ENCODE peak calls at places on chromosomes 2 and 18, in six cellular contexts. One of them, this sample, is unnamed. For H3K4me1, the result is how much of the 10 kb centered on the place peaks cover.

GRCh38 chr2:39216495-39217191 is 27.1 kb downstream of the CDKL4 start:
- DNase-seq in A549: no peak
- DNase-seq in pancreas: no peak
- DNase-seq in tibial nerve: no peak
- DNase-seq in heart left ventricle: no peak
- DNase-seq in IMR-90: no peak
- DNase-seq in this sample: peak

GRCh38 chr18:29147944-29148343 is 971.0 kb upstream of the CDH2 start:
- DNase-seq in A549: no peak
- DNase-seq in pancreas: no peak
- DNase-seq in tibial nerve: no peak
- DNase-seq in heart left ventricle: no peak
- DNase-seq in IMR-90: peak
- DNase-seq in this sample: no peak

GRCh38 chr2:25714740-25715139 is 41.4 kb upstream of the DTNB start:
- DNase-seq in A549: peak
- DNase-seq in pancreas: no peak
- DNase-seq in tibial nerve: no peak
- DNase-seq in heart left ventricle: no peak
- DNase-seq in IMR-90: peak
- DNase-seq in this sample: peak

GRCh38 chr18:61635901-61636528 is 256.8 kb downstream of the RNF152 start:
- DNase-seq in A549: no peak
- DNase-seq in pancreas: peak
- DNase-seq in tibial nerve: peak
- DNase-seq in heart left ventricle: peak
- DNase-seq in IMR-90: peak
- DNase-seq in this sample: peak

GRCh38 chr2:222797871-222798270 is 63.0 kb upstream of the ACSL3 start:
- DNase-seq in A549: no peak
- DNase-seq in pancreas: no peak
- DNase-seq in tibial nerve: no peak
- DNase-seq in heart left ventricle: no peak
- DNase-seq in IMR-90: no peak
- DNase-seq in this sample: no peak

GRCh38 chr18:27599202-27599829 is 414.2 kb upstream of the CHST9 start:
- DNase-seq in A549: peak
- DNase-seq in pancreas: peak
- DNase-seq in tibial nerve: peak
- DNase-seq in heart left ventricle: peak
- DNase-seq in IMR-90: peak
- DNase-seq in this sample: peak

GRCh38 chr2:136207665-136208064 is 89.7 kb upstream of the CXCR4 start:
- DNase-seq in A549: no peak
- DNase-seq in pancreas: no peak
- DNase-seq in tibial nerve: no peak
- DNase-seq in heart left ventricle: no peak
- DNase-seq in IMR-90: no peak
- DNase-seq in this sample: no peak

GRCh38 chr2:169276045-169276444 is 86.3 kb downstream of the LRP2 start:
- DNase-seq in A549: no peak
- DNase-seq in pancreas: no peak
- DNase-seq in tibial nerve: no peak
- DNase-seq in heart left ventricle: no peak
- DNase-seq in IMR-90: no peak
- DNase-seq in this sample: peak

GRCh38 chr2:63051795-63052333 is 1.2 kb downstream of the OTX1 start:
- DNase-seq in A549: no peak
- DNase-seq in pancreas: no peak
- DNase-seq in tibial nerve: no peak
- DNase-seq in heart left ventricle: no peak
- DNase-seq in IMR-90: no peak
- DNase-seq in this sample: no peak

GRCh38 chr2:64615844-64616536 is 37.7 kb downstream of the SERTAD2 start:
- DNase-seq in A549: no peak
- DNase-seq in pancreas: no peak
- DNase-seq in tibial nerve: no peak
- DNase-seq in heart left ventricle: no peak
- DNase-seq in IMR-90: no peak
- DNase-seq in this sample: no peak

GRCh38 chr2:240551288-240551687 is 6.5 kb downstream of the ANKMY1 start:
- DNase-seq in A549: no peak
- DNase-seq in pancreas: no peak
- DNase-seq in tibial nerve: no peak
- DNase-seq in heart left ventricle: no peak
- DNase-seq in IMR-90: no peak
- DNase-seq in this sample: no peak

GRCh38 chr2:105143467-105144127 is 97.9 kb upstream of the GPR45 start:
- DNase-seq in A549: no peak
- DNase-seq in pancreas: no peak
- DNase-seq in tibial nerve: no peak
- DNase-seq in heart left ventricle: no peak
- DNase-seq in IMR-90: no peak
- DNase-seq in this sample: no peak

DNA sequence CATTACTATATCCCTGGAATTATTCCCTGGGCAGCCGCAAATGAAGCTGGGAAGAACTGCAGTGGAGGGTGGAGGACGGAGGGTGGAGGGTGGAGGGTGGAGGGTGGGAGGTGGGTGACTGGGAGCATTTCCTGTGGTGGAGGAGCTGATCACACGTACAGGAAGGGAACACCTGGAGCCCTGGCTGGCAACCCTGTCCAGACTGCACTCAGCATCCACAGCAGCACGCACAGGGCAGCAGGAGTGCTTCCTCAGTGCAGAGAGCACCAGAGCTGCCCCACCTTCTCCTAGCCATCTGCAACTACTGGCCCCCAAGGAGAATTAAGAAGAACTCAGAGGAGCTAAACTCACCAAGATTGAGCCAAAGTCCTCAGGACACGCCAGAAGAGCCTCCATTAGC is 249.9 kb downstream of the EIPR1 start:
- DNase-seq in A549: no peak
- DNase-seq in pancreas: no peak
- DNase-seq in tibial nerve: no peak
- DNase-seq in heart left ventricle: no peak
- DNase-seq in IMR-90: no peak
- DNase-seq in this sample: no peak
- H3K4me1 ChIP-seq in A549: under half
- H3K4me1 ChIP-seq in pancreas: under half
- H3K4me1 ChIP-seq in tibial nerve: under half
- H3K4me1 ChIP-seq in heart left ventricle: under half
- H3K4me1 ChIP-seq in IMR-90: under half
- H3K4me1 ChIP-seq in this sample: under half

GRCh38 chr18:3248062-3248669 is 565 bp downstream of the MYL12A start:
- DNase-seq in A549: no peak
- DNase-seq in pancreas: no peak
- DNase-seq in tibial nerve: peak
- DNase-seq in heart left ventricle: peak
- DNase-seq in IMR-90: peak
- DNase-seq in this sample: no peak
- H3K4me1 ChIP-seq in A549: under half
- H3K4me1 ChIP-seq in pancreas: under half
- H3K4me1 ChIP-seq in tibial nerve: under half
- H3K4me1 ChIP-seq in heart left ventricle: under half
- H3K4me1 ChIP-seq in IMR-90: under half
- H3K4me1 ChIP-seq in this sample: under half

GRCh38 chr18:77077836-77078456 is 54.6 kb downstream of the MBP start:
- DNase-seq in A549: no peak
- DNase-seq in pancreas: no peak
- DNase-seq in tibial nerve: no peak
- DNase-seq in heart left ventricle: no peak
- DNase-seq in IMR-90: peak
- DNase-seq in this sample: no peak
- H3K4me1 ChIP-seq in A549: half or more
- H3K4me1 ChIP-seq in pancreas: under half
- H3K4me1 ChIP-seq in tibial nerve: under half
- H3K4me1 ChIP-seq in heart left ventricle: under half
- H3K4me1 ChIP-seq in IMR-90: under half
- H3K4me1 ChIP-seq in this sample: under half

GRCh38 chr2:233270366-233270765 is 18.9 kb downstream of the ATG16L1 start:
- DNase-seq in A549: no peak
- DNase-seq in pancreas: no peak
- DNase-seq in tibial nerve: no peak
- DNase-seq in heart left ventricle: no peak
- DNase-seq in IMR-90: no peak
- DNase-seq in this sample: peak
- H3K4me1 ChIP-seq in A549: under half
- H3K4me1 ChIP-seq in pancreas: under half
- H3K4me1 ChIP-seq in tibial nerve: under half
- H3K4me1 ChIP-seq in heart left ventricle: under half
- H3K4me1 ChIP-seq in IMR-90: under half
- H3K4me1 ChIP-seq in this sample: under half

GRCh38 chr2:31239842-31240198 is 5.9 kb downstream of the EHD3 start:
- DNase-seq in A549: no peak
- DNase-seq in pancreas: no peak
- DNase-seq in tibial nerve: peak
- DNase-seq in heart left ventricle: peak
- DNase-seq in IMR-90: peak
- DNase-seq in this sample: no peak
- H3K4me1 ChIP-seq in A549: under half
- H3K4me1 ChIP-seq in pancreas: under half
- H3K4me1 ChIP-seq in tibial nerve: under half
- H3K4me1 ChIP-seq in heart left ventricle: under half
- H3K4me1 ChIP-seq in IMR-90: under half
- H3K4me1 ChIP-seq in this sample: under half

GRCh38 chr18:44723973-44724778 is 43.5 kb downstream of the SETBP1 start:
- DNase-seq in A549: no peak
- DNase-seq in pancreas: no peak
- DNase-seq in tibial nerve: no peak
- DNase-seq in heart left ventricle: no peak
- DNase-seq in IMR-90: no peak
- DNase-seq in this sample: no peak
- H3K4me1 ChIP-seq in A549: under half
- H3K4me1 ChIP-seq in pancreas: under half
- H3K4me1 ChIP-seq in tibial nerve: under half
- H3K4me1 ChIP-seq in heart left ventricle: under half
- H3K4me1 ChIP-seq in IMR-90: under half
- H3K4me1 ChIP-seq in this sample: under half

DNA sequence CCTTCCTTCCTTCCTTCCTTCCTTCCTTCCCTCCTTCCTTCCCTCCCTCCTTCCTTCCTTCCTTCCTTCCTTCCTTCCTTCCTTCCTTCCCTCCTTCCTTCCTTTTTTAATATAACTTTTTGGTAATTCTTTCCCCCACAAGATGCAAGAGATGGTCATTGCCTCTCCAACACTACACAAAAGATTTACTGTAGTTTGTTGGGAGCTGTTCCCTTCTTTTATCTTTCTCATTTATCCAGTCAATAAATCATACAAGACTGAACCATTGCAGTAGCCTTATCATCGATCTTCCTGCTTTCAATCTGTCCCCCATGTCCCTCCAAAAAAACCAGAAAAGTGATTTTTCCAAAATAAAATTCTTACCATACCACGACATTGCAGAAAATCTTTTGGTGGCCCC is 8.2 kb downstream of the APCDD1 start:
- DNase-seq in A549: no peak
- DNase-seq in pancreas: no peak
- DNase-seq in tibial nerve: no peak
- DNase-seq in heart left ventricle: no peak
- DNase-seq in IMR-90: no peak
- DNase-seq in this sample: no peak
- H3K4me1 ChIP-seq in A549: under half
- H3K4me1 ChIP-seq in pancreas: under half
- H3K4me1 ChIP-seq in tibial nerve: under half
- H3K4me1 ChIP-seq in heart left ventricle: under half
- H3K4me1 ChIP-seq in IMR-90: under half
- H3K4me1 ChIP-seq in this sample: under half

DNA sequence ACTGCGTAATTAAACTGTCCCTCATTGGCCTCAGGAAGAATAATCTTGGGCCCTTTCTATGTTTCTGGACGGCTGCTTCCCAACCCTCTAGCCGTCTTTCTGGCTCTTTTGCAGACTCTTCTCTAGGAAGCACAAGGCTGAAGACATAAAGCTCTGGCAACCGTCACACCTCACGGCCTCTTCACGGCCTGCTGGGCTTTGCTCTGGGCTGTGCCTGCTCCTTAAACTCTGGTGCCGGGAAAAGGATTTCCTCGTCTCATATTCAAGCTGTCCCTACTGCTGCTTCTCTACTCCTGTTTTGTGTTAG is 36.0 kb upstream of the WIPF1 start:
- DNase-seq in A549: no peak
- DNase-seq in pancreas: no peak
- DNase-seq in tibial nerve: no peak
- DNase-seq in heart left ventricle: no peak
- DNase-seq in IMR-90: no peak
- DNase-seq in this sample: no peak
- H3K4me1 ChIP-seq in A549: under half
- H3K4me1 ChIP-seq in pancreas: under half
- H3K4me1 ChIP-seq in tibial nerve: under half
- H3K4me1 ChIP-seq in heart left ventricle: under half
- H3K4me1 ChIP-seq in IMR-90: under half
- H3K4me1 ChIP-seq in this sample: under half

DNA sequence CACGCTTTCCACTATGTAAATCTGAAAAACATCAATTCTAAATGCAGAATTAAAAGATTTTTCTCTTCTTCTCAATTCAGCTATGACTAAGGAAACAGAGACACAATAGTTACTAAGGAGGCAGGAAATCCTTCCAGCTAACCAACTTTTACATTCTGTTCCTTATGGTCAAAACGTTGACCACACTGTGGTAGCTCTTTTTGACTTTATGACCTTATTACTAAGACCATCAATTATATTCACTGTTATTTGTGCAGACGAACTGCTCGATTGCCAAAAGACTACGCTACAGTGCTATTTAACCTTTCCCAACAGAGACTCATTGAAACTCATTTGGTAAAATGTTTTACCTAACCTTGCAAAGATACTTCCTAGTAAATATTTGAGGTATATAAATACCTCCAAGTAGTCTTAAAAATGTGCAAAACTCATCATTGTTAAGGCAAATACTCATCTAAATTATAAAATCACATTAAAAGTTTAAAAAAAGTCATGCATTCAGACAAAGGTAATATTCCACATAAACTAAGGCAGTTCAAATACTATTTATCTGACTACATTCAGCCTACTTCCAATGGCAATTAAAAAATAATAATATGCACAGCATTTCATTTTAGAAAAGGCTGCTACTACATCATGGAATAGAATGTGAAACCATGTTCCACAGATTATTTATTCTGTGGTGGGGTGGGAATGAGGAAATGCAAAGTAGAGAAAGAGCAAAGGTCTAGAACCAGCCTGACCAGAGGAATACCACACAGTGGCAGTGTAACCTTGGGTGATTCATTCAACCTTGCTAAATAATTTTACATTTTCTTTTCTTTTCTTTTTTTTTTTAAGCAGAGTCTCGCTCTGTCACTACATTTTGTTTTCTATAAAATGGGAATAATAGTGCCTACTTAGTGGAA is 139.8 kb downstream of the THADA start:
- DNase-seq in A549: no peak
- DNase-seq in pancreas: no peak
- DNase-seq in tibial nerve: no peak
- DNase-seq in heart left ventricle: no peak
- DNase-seq in IMR-90: peak
- DNase-seq in this sample: peak
- H3K4me1 ChIP-seq in A549: half or more
- H3K4me1 ChIP-seq in pancreas: under half
- H3K4me1 ChIP-seq in tibial nerve: under half
- H3K4me1 ChIP-seq in heart left ventricle: under half
- H3K4me1 ChIP-seq in IMR-90: under half
- H3K4me1 ChIP-seq in this sample: under half

GRCh38 chr18:23998018-23998417 is 16.5 kb upstream of the TTC39C start:
- DNase-seq in A549: no peak
- DNase-seq in pancreas: no peak
- DNase-seq in tibial nerve: no peak
- DNase-seq in heart left ventricle: no peak
- DNase-seq in IMR-90: no peak
- DNase-seq in this sample: no peak
- H3K4me1 ChIP-seq in A549: under half
- H3K4me1 ChIP-seq in pancreas: under half
- H3K4me1 ChIP-seq in tibial nerve: under half
- H3K4me1 ChIP-seq in heart left ventricle: under half
- H3K4me1 ChIP-seq in IMR-90: under half
- H3K4me1 ChIP-seq in this sample: under half

This sample was measured in small intestine.